ENCODE peak calls at places on chromosomes 7 and 10, in four cellular contexts. N, J, C and V are unnamed samples.

GRCh38 chr7:155298288-155298833 is 683 bp downstream of the INSIG1 start:
- DNase-seq in N (no peak), J (no peak), C (no peak), V (no peak)

GRCh38 chr7:139265673-139266072 is 34.6 kb downstream of the UBN2 start:
- DNase-seq in C (no peak), N (no peak), J (no peak), V (no peak)

GRCh38 chr7:123070702-123071286 is 75.3 kb upstream of the TAS2R16 start:
- DNase-seq in N (no peak), C (no peak), J (no peak), V (no peak)

GRCh38 chr10:119149723-119150122 is 15.8 kb downstream of the SFXN4 start:
- DNase-seq in N (no peak), J (no peak), C (peak), V (no peak)

GRCh38 chr7:52634996-52635395 is 400.4 kb upstream of the POM121L12 start:
- DNase-seq in N (no peak), C (no peak), J (peak), V (no peak)

GRCh38 chr7:154953006-154953684 is 49.8 kb downstream of the PAXIP1 start:
- DNase-seq in N (no peak), C (peak), J (no peak), V (no peak)

GRCh38 chr10:47152861-47153349 is 147.1 kb upstream of the GDF10 start:
- DNase-seq in J (no peak), N (no peak), C (no peak), V (no peak)

GRCh38 chr7:92246363-92247101 is 758 bp downstream of the ANKIB1 start:
- DNase-seq in N (no peak), J (peak), C (peak), V (no peak)

GRCh38 chr7:137633133-137633532 is 213.6 kb downstream of the DGKI start:
- DNase-seq in J (no peak), N (no peak), C (no peak), V (no peak)

GRCh38 chr10:14659626-14660196 is 115.0 kb downstream of the FAM107B start:
- DNase-seq in C (no peak), J (no peak), N (no peak), V (no peak)

GRCh38 chr7:3027455-3027854 is 16.2 kb downstream of the CARD11 start:
- DNase-seq in J (no peak), C (no peak), N (no peak), V (no peak)

GRCh38 chr10:96275685-96276418 is 4.5 kb upstream of the BLNK start:
- DNase-seq in C (no peak), J (no peak), N (no peak), V (no peak)

GRCh38 chr10:24541239-24541753 is 182.4 kb downstream of the ARHGAP21 start:
- DNase-seq in C (no peak), N (no peak), J (no peak), V (no peak)

GRCh38 chr10:4740471-4740870 is 85.5 kb upstream of the AKR1E2 start:
- DNase-seq in C (no peak), N (no peak), J (no peak), V (no peak)

GRCh38 chr10:91521444-91521843 is 111.3 kb downstream of the HECTD2 start:
- DNase-seq in C (no peak), J (no peak), N (no peak), V (no peak)

GRCh38 chr7:113891828-113892227 is 27.0 kb downstream of the PPP1R3A start:
- DNase-seq in N (no peak), C (no peak), J (peak), V (no peak)

GRCh38 chr7:130865408-130866236 is 131.6 kb upstream of the KLF14 start:
- DNase-seq in N (no peak), J (no peak), C (no peak), V (no peak)

GRCh38 chr7:24827027-24827426 is 69.8 kb upstream of the GSDME start:
- DNase-seq in C (no peak), J (no peak), N (no peak), V (no peak)

GRCh38 chr10:96614515-96614914 is 27.7 kb upstream of the TM9SF3 start:
- DNase-seq in N (no peak), J (peak), C (no peak), V (no peak)

GRCh38 chr10:103450201-103450695 is 1.9 kb downstream of the CALHM2 start:
- DNase-seq in N (no peak), J (no peak), C (no peak), V (no peak)

GRCh38 chr10:103451871-103452713 is at the start of gene CALHM2:
- DNase-seq in C (peak), J (no peak), N (no peak), V (no peak)

GRCh38 chr10:103452714-103453230 is 602 bp upstream of the CALHM2 start:
- DNase-seq in N (no peak), J (no peak), C (no peak), V (no peak)

GRCh38 chr10:103449208-103450144 is 2.7 kb downstream of the CALHM2 start:
- DNase-seq in N (no peak), C (no peak), J (no peak), V (no peak)

DNA sequence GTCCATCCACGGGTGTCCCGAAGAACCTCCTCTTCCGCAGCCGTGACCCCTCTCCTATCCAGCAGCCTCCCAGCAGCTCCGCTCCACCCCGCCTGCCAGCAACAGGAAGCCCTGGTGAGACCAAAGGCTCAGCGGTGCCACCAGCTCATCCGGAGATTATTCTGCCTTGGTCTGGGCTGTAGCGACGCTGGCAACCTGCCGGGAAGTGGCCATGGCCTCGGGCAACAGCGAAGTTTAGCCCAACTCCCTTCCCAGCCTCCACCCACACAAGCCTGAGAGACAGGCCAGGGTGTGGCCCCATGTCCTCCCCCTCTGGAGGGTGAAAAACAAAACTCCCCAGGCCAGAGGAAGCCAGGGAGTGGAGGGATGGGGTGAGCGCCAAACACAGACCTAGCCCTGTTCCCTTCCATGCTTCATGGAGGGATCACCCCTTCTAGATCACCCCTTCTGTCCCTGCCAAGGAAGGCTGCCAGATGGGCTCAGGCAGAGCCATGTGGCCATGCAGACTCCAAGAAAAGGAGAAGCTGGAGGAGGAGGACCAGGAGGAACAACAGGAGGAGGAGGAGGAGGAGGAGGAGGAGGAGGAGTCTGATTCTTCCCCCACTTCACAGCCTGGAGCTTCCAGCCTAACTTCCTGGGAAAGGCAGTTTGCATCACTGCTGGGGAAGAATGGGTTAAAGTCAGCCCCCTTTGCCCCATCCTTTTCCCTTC is 924 bp downstream of the CALHM2 start:
- DNase-seq in C (peak), J (no peak), N (peak), V (no peak)
- H3K4me3 ChIP-seq in C (peak), J (peak), N (peak), V (peak)

DNA sequence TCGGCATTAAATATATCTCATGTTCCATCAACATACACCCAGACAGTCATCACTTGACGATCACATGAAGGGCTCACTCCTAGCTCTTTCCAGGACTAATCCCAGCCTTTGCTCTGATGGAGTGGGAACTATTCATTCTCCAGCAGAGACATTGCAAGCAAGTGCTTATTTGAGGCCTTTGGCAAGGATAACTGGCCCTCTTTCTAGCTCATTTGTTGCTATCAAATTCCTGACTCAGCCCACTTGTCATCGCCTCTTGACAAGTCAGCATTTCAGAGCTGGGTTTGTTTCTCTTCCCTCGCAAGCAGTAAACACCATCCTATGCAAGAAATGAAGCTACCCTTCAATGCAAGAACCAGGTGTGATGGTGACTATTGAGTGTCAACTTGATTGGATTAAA is 1165.7 kb upstream of the AUTS2 start:
- DNase-seq in C (no peak), N (no peak), J (no peak), V (no peak)
- H3K27ac ChIP-seq in C (no peak), N (no peak), J (no peak), V (no peak)

DNA sequence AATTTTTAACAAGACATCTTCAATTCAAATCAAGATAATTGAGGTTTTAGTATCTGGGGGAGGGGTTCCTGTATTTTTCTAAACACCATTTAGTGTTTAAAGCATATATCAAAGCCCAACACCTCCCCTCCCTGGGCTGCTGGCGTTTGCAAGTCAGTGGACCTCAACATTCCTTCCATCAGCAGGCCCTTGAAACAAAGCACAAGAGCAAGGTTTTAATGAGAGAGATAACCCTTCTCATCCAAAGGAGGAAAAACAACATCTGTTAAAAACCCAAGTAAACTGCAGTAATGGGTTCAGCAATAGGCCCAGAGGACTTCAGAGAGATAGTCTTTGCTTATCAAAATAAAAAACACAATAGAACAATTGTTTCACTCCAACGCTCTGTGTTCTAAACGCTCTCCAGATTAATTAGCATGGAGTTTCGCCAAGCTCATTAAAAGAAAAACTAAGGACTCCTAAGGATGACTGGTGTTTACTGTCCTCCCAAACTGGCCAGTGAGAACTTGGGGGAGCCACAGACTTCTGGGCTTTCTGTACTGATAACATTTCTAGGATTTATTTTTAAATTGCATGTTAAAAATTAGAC is 2.5 kb downstream of the JCAD start:
- DNase-seq in N (no peak), C (no peak), J (no peak), V (peak)
- H3K4me3 ChIP-seq in N (no peak), C (peak), J (no peak), V (peak)

DNA sequence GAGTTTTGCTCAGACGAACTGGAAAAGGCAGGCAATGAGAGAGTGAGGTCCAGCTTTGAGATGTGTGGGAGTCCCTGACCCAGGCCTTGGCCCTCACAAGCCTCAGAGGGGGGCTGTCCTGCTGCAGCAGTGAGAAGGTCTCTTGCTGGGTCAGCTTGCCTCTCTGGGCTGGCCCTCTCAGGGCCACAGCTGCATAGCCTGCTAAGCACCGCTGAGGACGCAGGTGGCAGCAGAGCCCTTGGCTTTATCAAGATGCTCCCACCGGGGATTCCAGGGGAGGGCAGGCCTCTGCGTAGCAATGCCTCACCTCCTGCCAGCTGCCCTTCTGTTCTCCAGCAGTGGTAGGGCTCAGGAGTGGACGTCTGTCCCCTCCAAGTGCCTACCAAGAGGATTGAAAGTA is 128.7 kb downstream of the COBL start:
- DNase-seq in N (no peak), C (no peak), J (no peak), V (no peak)
- H3K27ac ChIP-seq in N (no peak), C (no peak), J (no peak), V (no peak)

GRCh38 chr10:70682920-70683600 is 10.8 kb downstream of the ADAMTS14 start:
- DNase-seq in C (no peak), N (no peak), J (no peak), V (no peak)
- H3K4me3 ChIP-seq in C (no peak), N (no peak), J (no peak), V (no peak)

DNA sequence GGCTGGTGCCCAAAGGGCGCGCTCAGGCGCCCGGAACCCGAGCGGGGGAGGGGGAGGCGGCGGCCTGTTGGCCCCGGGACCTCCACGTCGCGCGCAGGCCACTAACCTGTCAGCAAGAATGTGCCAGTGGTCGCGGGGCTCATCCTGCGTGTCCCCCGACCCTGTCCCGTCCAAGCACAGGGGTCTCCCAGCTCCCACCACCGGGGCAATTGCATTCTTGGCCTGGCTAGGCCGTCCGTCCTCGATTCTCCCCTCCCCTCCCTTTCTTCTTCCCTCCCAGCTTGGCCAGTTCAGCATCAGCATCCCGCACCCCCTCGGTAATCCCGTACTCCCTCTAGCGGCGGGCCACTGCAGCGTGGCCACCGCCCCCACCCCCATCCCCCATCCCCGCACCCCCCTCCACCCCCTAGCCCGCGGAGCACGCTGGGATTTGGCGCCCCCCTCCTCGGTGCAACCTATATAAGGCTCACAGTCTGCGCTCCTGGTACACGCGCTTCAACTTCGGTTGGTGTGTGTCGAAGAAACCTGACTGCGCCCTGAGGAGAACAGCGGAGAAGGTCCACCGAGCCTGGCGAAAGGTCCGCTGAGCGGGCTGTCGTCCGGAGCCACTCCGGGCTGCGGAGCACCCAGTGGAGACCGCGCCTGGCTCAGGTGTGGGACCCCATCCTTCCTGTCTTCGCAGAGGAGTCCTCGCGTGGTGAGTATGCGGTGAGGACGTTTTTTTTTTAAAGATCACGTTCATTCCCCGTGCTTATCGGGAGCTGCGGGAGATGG is at the start of gene SGCE:
- DNase-seq in C (peak), J (peak), N (peak), V (peak)
- H3K27ac ChIP-seq in C (peak), J (peak), N (peak), V (peak)

DNA sequence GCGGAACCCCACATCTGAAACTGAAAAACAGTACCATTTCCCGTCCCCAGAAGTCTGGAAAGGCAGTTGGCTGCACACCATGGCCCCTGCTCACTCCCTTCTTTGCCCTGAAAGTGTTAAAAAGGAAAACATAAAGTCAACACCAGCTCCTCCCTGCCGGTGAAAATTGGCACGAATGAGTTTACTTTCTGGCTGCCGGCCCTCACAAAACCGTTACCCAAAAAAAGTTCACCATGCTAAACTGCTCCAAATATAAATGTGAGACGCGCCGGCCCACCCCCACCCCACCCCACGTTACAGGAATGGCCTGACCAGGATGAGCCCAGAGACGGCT is 1.2 kb downstream of the DIP2C start:
- DNase-seq in C (no peak), J (no peak), N (no peak), V (no peak)
- H3K4me3 ChIP-seq in C (peak), J (peak), N (peak), V (peak)

DNA sequence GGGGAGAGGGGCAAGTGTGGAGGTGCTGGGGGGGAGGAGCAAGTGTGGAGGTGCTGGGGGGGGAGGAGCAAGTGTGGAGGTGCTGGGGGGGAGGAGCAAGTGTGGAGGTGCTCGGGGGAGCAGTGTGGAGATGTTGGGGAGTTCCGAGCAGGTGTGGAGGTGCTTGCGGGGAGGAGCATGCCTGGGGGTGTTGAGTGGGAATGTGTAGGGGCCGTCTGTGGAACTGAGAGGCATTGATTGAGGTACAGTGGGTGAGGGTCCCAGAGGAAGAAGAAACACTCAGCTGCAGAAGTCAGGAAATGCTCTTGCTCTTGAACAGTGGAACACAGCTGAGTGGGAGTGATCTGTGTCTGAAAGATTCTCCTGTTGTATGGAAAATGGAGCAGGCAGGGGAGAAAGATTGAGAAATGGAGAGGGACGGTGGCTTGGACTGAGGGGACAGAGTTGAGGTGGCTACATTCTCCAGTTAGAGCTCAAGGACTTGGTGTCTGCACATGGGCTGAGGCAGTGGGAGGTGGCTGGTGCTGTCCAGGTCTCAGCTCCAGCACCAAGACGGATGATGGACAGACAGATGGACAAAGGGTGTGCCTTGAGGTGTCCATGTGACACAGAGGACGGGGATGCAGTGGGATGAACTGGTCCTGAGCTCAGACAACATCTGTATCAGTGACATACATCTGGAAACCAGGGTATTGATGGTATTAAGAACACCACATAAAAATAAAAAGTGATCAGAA is 25.2 kb upstream of the NCAPG2 start:
- DNase-seq in C (no peak), J (no peak), N (no peak), V (peak)
- H3K27ac ChIP-seq in C (no peak), J (no peak), N (no peak), V (no peak)

DNA sequence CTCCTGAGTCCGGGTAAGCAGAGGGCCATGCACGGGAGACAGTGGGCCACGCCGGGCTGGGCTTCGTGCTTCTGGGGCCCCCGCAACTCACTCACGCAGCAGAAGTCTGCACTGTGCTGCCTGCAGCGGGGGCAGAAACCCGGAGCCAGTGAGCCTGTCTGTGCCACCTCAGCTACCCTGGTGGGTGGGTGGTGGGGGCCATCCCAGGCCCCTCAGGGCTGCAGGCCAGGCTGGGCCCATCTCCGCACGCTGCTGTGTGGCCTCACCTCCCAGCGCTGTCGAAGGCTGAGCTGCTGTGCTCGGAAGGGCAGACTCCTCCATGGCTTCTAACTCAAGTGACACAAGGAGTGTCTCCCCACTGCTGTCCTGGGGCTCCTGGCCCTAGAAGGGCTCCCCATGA is 125.5 kb downstream of the FAM53B start:
- DNase-seq in C (no peak), N (no peak), J (no peak), V (no peak)
- H3K4me3 ChIP-seq in C (no peak), N (no peak), J (no peak), V (no peak)

GRCh38 chr10:124146491-124146890 is 53.1 kb upstream of the CHST15 start:
- DNase-seq in N (no peak), J (no peak), C (no peak), V (no peak)

GRCh38 chr10:124143721-124144120 is 50.3 kb upstream of the CHST15 start:
- DNase-seq in N (no peak), C (no peak), J (no peak), V (no peak)

GRCh38 chr10:124144536-124144935 is 51.1 kb upstream of the CHST15 start:
- DNase-seq in N (no peak), J (no peak), C (no peak), V (no peak)

GRCh38 chr10:124142960-124143359 is 49.6 kb upstream of the CHST15 start:
- DNase-seq in N (no peak), J (no peak), C (no peak), V (peak)

GRCh38 chr10:124145109-124145860 is 51.9 kb upstream of the CHST15 start:
- DNase-seq in J (no peak), N (no peak), C (peak), V (no peak)
- H3K27ac ChIP-seq in J (no peak), N (peak), C (no peak), V (no peak)